ENCODE peak calls at places on chromosomes 4 and X, in six cellular contexts. One of them, this sample, is unnamed.

GRCh38 chr4:114780205-114780604 is 181.6 kb downstream of the UGT8 start:
- DNase-seq in left lung: no peak
- DNase-seq in cardiac fibroblast: peak
- DNase-seq in neuronal stem cell: peak
- DNase-seq in HL-60: no peak
- DNase-seq in CD8-positive, alpha-beta memory T cell: no peak
- DNase-seq in this sample: peak

GRCh38 chr4:139609647-139610046 is 53.6 kb upstream of the SETD7 start:
- DNase-seq in left lung: no peak
- DNase-seq in cardiac fibroblast: peak
- DNase-seq in neuronal stem cell: no peak
- DNase-seq in HL-60: no peak
- DNase-seq in CD8-positive, alpha-beta memory T cell: no peak
- DNase-seq in this sample: no peak

GRCh38 chr4:11669156-11669555 is 240.5 kb upstream of the HS3ST1 start:
- DNase-seq in left lung: no peak
- DNase-seq in cardiac fibroblast: no peak
- DNase-seq in neuronal stem cell: no peak
- DNase-seq in HL-60: no peak
- DNase-seq in CD8-positive, alpha-beta memory T cell: no peak
- DNase-seq in this sample: no peak

GRCh38 chrX:118901991-118902390 is 72.4 kb upstream of the LONRF3 start:
- DNase-seq in left lung: no peak
- DNase-seq in cardiac fibroblast: no peak
- DNase-seq in neuronal stem cell: no peak
- DNase-seq in HL-60: no peak
- DNase-seq in CD8-positive, alpha-beta memory T cell: no peak
- DNase-seq in this sample: no peak

GRCh38 chr4:139564502-139564901 is 8.5 kb upstream of the SETD7 start:
- DNase-seq in left lung: no peak
- DNase-seq in cardiac fibroblast: no peak
- DNase-seq in neuronal stem cell: no peak
- DNase-seq in HL-60: no peak
- DNase-seq in CD8-positive, alpha-beta memory T cell: no peak
- DNase-seq in this sample: peak

GRCh38 chr4:30719363-30720020 is 677 bp upstream of the PCDH7 start:
- DNase-seq in left lung: peak
- DNase-seq in cardiac fibroblast: peak
- DNase-seq in neuronal stem cell: peak
- DNase-seq in HL-60: no peak
- DNase-seq in CD8-positive, alpha-beta memory T cell: no peak
- DNase-seq in this sample: peak

GRCh38 chr4:43163101-43163792 is 270.7 kb downstream of the GRXCR1 start:
- DNase-seq in left lung: no peak
- DNase-seq in cardiac fibroblast: no peak
- DNase-seq in neuronal stem cell: no peak
- DNase-seq in HL-60: no peak
- DNase-seq in CD8-positive, alpha-beta memory T cell: no peak
- DNase-seq in this sample: no peak

GRCh38 chr4:76058888-76059426 is 15.6 kb upstream of the ART3 start:
- DNase-seq in left lung: no peak
- DNase-seq in cardiac fibroblast: no peak
- DNase-seq in neuronal stem cell: no peak
- DNase-seq in HL-60: no peak
- DNase-seq in CD8-positive, alpha-beta memory T cell: no peak
- DNase-seq in this sample: no peak

GRCh38 chrX:133005038-133005437 is 46.6 kb upstream of the HS6ST2 start:
- DNase-seq in left lung: no peak
- DNase-seq in cardiac fibroblast: peak
- DNase-seq in neuronal stem cell: peak
- DNase-seq in HL-60: no peak
- DNase-seq in CD8-positive, alpha-beta memory T cell: no peak
- DNase-seq in this sample: peak

GRCh38 chr4:81786063-81786763 is 314.5 kb upstream of the RASGEF1B start:
- DNase-seq in left lung: no peak
- DNase-seq in cardiac fibroblast: peak
- DNase-seq in neuronal stem cell: no peak
- DNase-seq in HL-60: no peak
- DNase-seq in CD8-positive, alpha-beta memory T cell: no peak
- DNase-seq in this sample: no peak

GRCh38 chrX:68387786-68388185 is 45.5 kb downstream of the OPHN1 start:
- DNase-seq in left lung: no peak
- DNase-seq in cardiac fibroblast: peak
- DNase-seq in neuronal stem cell: no peak
- DNase-seq in HL-60: no peak
- DNase-seq in CD8-positive, alpha-beta memory T cell: no peak
- DNase-seq in this sample: no peak

GRCh38 chr4:63361628-63362027 is 1047.6 kb downstream of the TECRL start:
- DNase-seq in left lung: no peak
- DNase-seq in cardiac fibroblast: no peak
- DNase-seq in neuronal stem cell: no peak
- DNase-seq in HL-60: no peak
- DNase-seq in CD8-positive, alpha-beta memory T cell: no peak
- DNase-seq in this sample: no peak
- H3K4me3 ChIP-seq in left lung: no peak
- H3K4me3 ChIP-seq in cardiac fibroblast: no peak
- H3K4me3 ChIP-seq in neuronal stem cell: no peak
- H3K4me3 ChIP-seq in HL-60: no peak
- H3K4me3 ChIP-seq in CD8-positive, alpha-beta memory T cell: no peak
- H3K4me3 ChIP-seq in this sample: no peak

GRCh38 chrX:1215123-1215823 is 2.8 kb upstream of the CRLF2 start:
- DNase-seq in left lung: no peak
- DNase-seq in cardiac fibroblast: no peak
- DNase-seq in neuronal stem cell: no peak
- DNase-seq in HL-60: no peak
- DNase-seq in CD8-positive, alpha-beta memory T cell: no peak
- DNase-seq in this sample: no peak
- H3K4me3 ChIP-seq in left lung: no peak
- H3K4me3 ChIP-seq in cardiac fibroblast: no peak
- H3K4me3 ChIP-seq in neuronal stem cell: no peak
- H3K4me3 ChIP-seq in HL-60: no peak
- H3K4me3 ChIP-seq in CD8-positive, alpha-beta memory T cell: no peak
- H3K4me3 ChIP-seq in this sample: no peak

GRCh38 chr4:3724319-3725231 is 41.6 kb upstream of the ADRA2C start:
- DNase-seq in left lung: no peak
- DNase-seq in cardiac fibroblast: no peak
- DNase-seq in neuronal stem cell: no peak
- DNase-seq in HL-60: no peak
- DNase-seq in CD8-positive, alpha-beta memory T cell: no peak
- DNase-seq in this sample: peak
- H3K4me3 ChIP-seq in left lung: no peak
- H3K4me3 ChIP-seq in cardiac fibroblast: no peak
- H3K4me3 ChIP-seq in neuronal stem cell: no peak
- H3K4me3 ChIP-seq in HL-60: no peak
- H3K4me3 ChIP-seq in CD8-positive, alpha-beta memory T cell: no peak
- H3K4me3 ChIP-seq in this sample: peak

DNA sequence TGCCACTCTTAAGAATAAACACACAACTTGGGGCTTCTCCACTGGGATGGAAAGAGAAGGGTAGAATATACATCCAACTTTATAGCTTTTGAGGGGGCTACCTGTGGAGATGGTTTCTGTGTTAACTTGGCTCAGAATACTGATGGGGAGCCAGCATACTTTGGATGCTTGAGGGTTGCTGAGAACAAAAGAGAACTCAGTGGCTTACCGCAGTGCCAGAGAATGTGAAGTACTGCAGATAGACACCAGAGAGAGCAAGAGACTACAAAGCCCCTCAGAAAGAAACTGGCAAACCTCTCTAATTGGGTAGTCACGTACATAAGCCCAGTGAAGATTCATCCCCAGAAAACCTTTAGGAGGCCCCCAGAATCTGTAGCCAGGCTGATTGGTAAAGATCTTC is 214.4 kb downstream of the DCHS2 start:
- DNase-seq in left lung: no peak
- DNase-seq in cardiac fibroblast: no peak
- DNase-seq in neuronal stem cell: peak
- DNase-seq in HL-60: no peak
- DNase-seq in CD8-positive, alpha-beta memory T cell: no peak
- DNase-seq in this sample: peak
- H3K4me3 ChIP-seq in left lung: no peak
- H3K4me3 ChIP-seq in cardiac fibroblast: no peak
- H3K4me3 ChIP-seq in neuronal stem cell: no peak
- H3K4me3 ChIP-seq in HL-60: no peak
- H3K4me3 ChIP-seq in CD8-positive, alpha-beta memory T cell: no peak
- H3K4me3 ChIP-seq in this sample: no peak

DNA sequence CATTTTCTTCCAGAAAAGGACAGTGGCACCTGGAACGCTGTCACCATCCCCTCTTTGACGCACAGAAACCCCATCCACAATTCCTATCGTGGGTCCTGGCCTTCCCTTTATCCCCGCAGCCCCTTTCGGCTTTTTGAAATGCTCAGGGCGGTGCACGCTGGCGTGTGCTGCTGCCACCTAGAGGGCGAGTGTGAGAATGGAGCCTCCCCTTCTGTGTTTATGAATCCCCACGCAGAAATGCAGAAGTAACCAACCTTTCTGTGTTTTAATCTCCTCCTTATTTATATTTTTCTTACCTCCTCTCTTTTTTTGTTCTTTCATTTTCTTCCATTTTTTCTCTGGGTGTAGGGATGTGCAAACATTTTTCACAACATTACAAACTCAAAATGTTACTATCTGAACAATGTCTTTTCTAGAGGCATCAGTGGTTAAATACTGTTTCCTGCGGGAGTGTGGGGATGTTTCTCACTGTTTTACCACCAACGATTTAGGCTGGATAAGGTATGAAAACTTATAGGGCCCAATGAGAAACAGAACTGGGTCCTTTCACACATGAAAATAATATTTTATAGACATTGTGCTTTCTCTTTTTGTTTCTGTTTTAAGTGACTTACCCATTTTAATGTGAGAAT is 50.0 kb downstream of the TMA16 start:
- DNase-seq in left lung: peak
- DNase-seq in cardiac fibroblast: peak
- DNase-seq in neuronal stem cell: peak
- DNase-seq in HL-60: no peak
- DNase-seq in CD8-positive, alpha-beta memory T cell: peak
- DNase-seq in this sample: peak
- H3K4me3 ChIP-seq in left lung: no peak
- H3K4me3 ChIP-seq in cardiac fibroblast: peak
- H3K4me3 ChIP-seq in neuronal stem cell: no peak
- H3K4me3 ChIP-seq in HL-60: no peak
- H3K4me3 ChIP-seq in CD8-positive, alpha-beta memory T cell: peak
- H3K4me3 ChIP-seq in this sample: no peak

DNA sequence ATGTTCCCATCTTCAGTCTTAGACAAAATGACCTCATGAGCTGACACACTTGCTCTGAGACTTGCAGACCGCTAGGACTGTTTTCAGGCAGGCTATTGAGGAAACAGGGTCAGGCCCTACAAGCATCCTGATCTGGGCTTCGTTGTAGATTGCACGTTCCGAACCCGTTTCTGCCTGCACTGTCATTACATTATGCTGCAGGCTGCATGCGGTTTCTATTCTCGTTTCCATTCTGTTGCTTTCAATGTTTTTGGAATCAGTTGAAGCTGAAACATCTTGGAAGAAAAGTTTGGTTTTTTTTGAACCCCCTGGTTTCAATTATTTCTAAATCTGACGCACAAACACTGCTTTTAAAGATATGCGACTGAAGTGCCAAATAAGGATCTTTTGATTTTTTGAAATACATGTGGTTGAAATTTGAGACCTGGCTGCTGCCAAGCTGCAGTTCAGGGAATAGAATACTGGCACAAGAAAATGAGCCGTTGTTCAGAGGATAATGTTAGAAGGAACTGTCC is 716.1 kb upstream of the INTU start:
- DNase-seq in left lung: no peak
- DNase-seq in cardiac fibroblast: peak
- DNase-seq in neuronal stem cell: no peak
- DNase-seq in HL-60: no peak
- DNase-seq in CD8-positive, alpha-beta memory T cell: no peak
- DNase-seq in this sample: no peak
- H3K4me3 ChIP-seq in left lung: no peak
- H3K4me3 ChIP-seq in cardiac fibroblast: no peak
- H3K4me3 ChIP-seq in neuronal stem cell: no peak
- H3K4me3 ChIP-seq in HL-60: no peak
- H3K4me3 ChIP-seq in CD8-positive, alpha-beta memory T cell: no peak
- H3K4me3 ChIP-seq in this sample: no peak

DNA sequence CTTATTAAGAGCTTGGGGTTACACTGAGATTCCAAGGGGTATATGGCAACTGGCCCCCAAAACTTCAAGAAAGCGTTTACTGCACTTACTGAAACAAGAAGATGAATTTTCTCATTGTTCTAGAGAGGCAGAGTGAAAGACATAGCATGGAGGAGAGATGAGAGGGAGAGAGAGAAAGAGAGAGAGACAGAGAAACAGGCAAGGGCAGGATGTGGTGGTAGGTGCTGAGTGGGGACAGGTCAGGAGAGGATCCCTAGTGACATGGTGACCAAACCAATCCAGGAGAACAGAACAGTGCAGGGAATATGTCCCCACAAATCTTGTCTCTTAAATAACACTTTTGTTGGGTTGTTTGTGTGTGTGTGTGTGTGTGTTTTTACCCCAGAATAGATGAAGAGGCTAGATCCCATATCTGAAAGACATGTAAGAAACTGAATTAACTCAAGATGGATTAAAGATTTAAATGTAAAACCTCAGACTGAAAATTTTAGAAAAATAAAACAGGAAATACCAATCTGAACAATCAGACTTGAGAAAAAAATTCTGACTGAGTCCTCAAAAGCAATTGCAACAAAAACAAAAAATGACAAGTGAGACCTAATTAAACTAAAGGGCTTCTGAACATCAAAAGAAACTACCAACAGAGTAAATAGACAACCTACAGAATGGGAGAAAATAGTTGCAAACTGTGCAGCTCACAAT is 202.2 kb downstream of the QDPR start:
- DNase-seq in left lung: no peak
- DNase-seq in cardiac fibroblast: no peak
- DNase-seq in neuronal stem cell: no peak
- DNase-seq in HL-60: no peak
- DNase-seq in CD8-positive, alpha-beta memory T cell: no peak
- DNase-seq in this sample: no peak
- H3K4me3 ChIP-seq in left lung: no peak
- H3K4me3 ChIP-seq in cardiac fibroblast: no peak
- H3K4me3 ChIP-seq in neuronal stem cell: no peak
- H3K4me3 ChIP-seq in HL-60: no peak
- H3K4me3 ChIP-seq in CD8-positive, alpha-beta memory T cell: no peak
- H3K4me3 ChIP-seq in this sample: no peak

GRCh38 chrX:73850124-73851013 is 287.4 kb downstream of the CHIC1 start:
- DNase-seq in left lung: peak
- DNase-seq in cardiac fibroblast: peak
- DNase-seq in neuronal stem cell: no peak
- DNase-seq in HL-60: no peak
- DNase-seq in CD8-positive, alpha-beta memory T cell: no peak
- DNase-seq in this sample: peak

GRCh38 chrX:73852022-73852421 is 289.0 kb downstream of the CHIC1 start:
- DNase-seq in left lung: no peak
- DNase-seq in cardiac fibroblast: no peak
- DNase-seq in neuronal stem cell: no peak
- DNase-seq in HL-60: no peak
- DNase-seq in CD8-positive, alpha-beta memory T cell: no peak
- DNase-seq in this sample: no peak

GRCh38 chrX:73849054-73849453 is 286.1 kb downstream of the CHIC1 start:
- DNase-seq in left lung: no peak
- DNase-seq in cardiac fibroblast: no peak
- DNase-seq in neuronal stem cell: peak
- DNase-seq in HL-60: no peak
- DNase-seq in CD8-positive, alpha-beta memory T cell: no peak
- DNase-seq in this sample: no peak

GRCh38 chrX:73847991-73848390 is 285.0 kb downstream of the CHIC1 start:
- DNase-seq in left lung: no peak
- DNase-seq in cardiac fibroblast: no peak
- DNase-seq in neuronal stem cell: no peak
- DNase-seq in HL-60: no peak
- DNase-seq in CD8-positive, alpha-beta memory T cell: no peak
- DNase-seq in this sample: no peak

GRCh38 chrX:73851014-73852009 is 288.3 kb downstream of the CHIC1 start:
- DNase-seq in left lung: peak
- DNase-seq in cardiac fibroblast: no peak
- DNase-seq in neuronal stem cell: no peak
- DNase-seq in HL-60: no peak
- DNase-seq in CD8-positive, alpha-beta memory T cell: no peak
- DNase-seq in this sample: no peak
- H3K4me3 ChIP-seq in left lung: no peak
- H3K4me3 ChIP-seq in cardiac fibroblast: no peak
- H3K4me3 ChIP-seq in neuronal stem cell: no peak
- H3K4me3 ChIP-seq in HL-60: no peak
- H3K4me3 ChIP-seq in CD8-positive, alpha-beta memory T cell: no peak
- H3K4me3 ChIP-seq in this sample: no peak